ENCODE peak calls at places on chromosome 18, in seven cellular contexts. Z is CD8-positive, alpha-beta memory T cell; Y is activated effector memory CD4-positive, alpha-beta T cell treated with Interleukin-2 at 50 U/mL for 16 hours; X is glutamatergic neuron; C is NAMALWA; W is stimulated activated CD8-positive, alpha-beta memory T cell treated with anti-CD3 and anti-CD28 coated beads, Interleukin-15, amount 100 ng/mL, for 48 hours; A is CD4-positive, CD25-positive, alpha-beta regulatory T cell. D is an unnamed sample.

GRCh38 chr18:56538756-56539155 is 99.6 kb downstream of the TXNL1 start:
- DNase-seq in Z (no peak), Y (no peak), X (no peak), C (no peak), W (no peak), A (no peak), D (no peak)

GRCh38 chr18:58015045-58015444 is 29.0 kb upstream of the NEDD4L start:
- DNase-seq in Z (no peak), Y (no peak), X (no peak), C (peak; percentile 89), W (no peak), A (no peak), D (peak; percentile 48)

GRCh38 chr18:38790303-38790702 is 1224.7 kb upstream of the CELF4 start:
- DNase-seq in Z (no peak), Y (no peak), X (no peak), C (peak; percentile 38), W (no peak), A (peak; percentile 3), D (no peak)

GRCh38 chr18:3211236-3211992 is 8.4 kb downstream of the MYOM1 start:
- DNase-seq in Z (no peak), Y (no peak), X (no peak), C (no peak), W (no peak), A (no peak), D (no peak)

GRCh38 chr18:8711736-8712135 is 6.4 kb downstream of the MTCL1 start:
- DNase-seq in Z (no peak), Y (no peak), X (no peak), C (no peak), W (no peak), A (no peak), D (no peak)

GRCh38 chr18:26621161-26622026 is 73.0 kb upstream of the KCTD1 start:
- DNase-seq in Z (no peak), Y (no peak), X (peak; percentile 51), C (peak; percentile 71), W (peak; percentile 1), A (peak; percentile 17), D (peak; percentile 60)

GRCh38 chr18:8357320-8357719 is 251.9 kb upstream of the RAB12 start:
- DNase-seq in Z (no peak), Y (no peak), X (no peak), C (no peak), W (no peak), A (no peak), D (no peak)

GRCh38 chr18:40782731-40783130 is 1172.3 kb upstream of the PIK3C3 start:
- DNase-seq in Z (no peak), Y (no peak), X (no peak), C (no peak), W (no peak), A (no peak), D (no peak)

GRCh38 chr18:23828426-23828825 is 139.2 kb downstream of the LAMA3 start:
- DNase-seq in Z (peak; percentile 39), Y (peak; percentile 15), X (no peak), C (peak; percentile 24), W (no peak), A (peak; percentile 85), D (peak; percentile 53)

GRCh38 chr18:45749918-45750689 is 26.1 kb downstream of the SLC14A1 start:
- DNase-seq in Z (no peak), Y (no peak), X (no peak), C (no peak), W (no peak), A (no peak), D (no peak)

GRCh38 chr18:69044215-69044614 is 246.3 kb downstream of the CCDC102B start:
- DNase-seq in Z (no peak), Y (no peak), X (no peak), C (no peak), W (no peak), A (no peak), D (no peak)

GRCh38 chr18:23585007-23585871 is 1.1 kb downstream of the NPC1 start:
- DNase-seq in Z (peak; percentile 12), Y (no peak), X (no peak), C (peak; percentile 57), W (no peak), A (peak; percentile 46), D (peak; percentile 48)

GRCh38 chr18:21914739-21915319 is 174.2 kb downstream of the MIB1 start:
- DNase-seq in Z (no peak), Y (no peak), X (peak; percentile 27), C (peak; percentile 49), W (no peak), A (no peak), D (peak; percentile 15)

GRCh38 chr18:2723207-2723606 is 67.7 kb downstream of the SMCHD1 start:
- DNase-seq in Z (no peak), Y (no peak), X (no peak), C (no peak), W (no peak), A (no peak), D (no peak)

GRCh38 chr18:59672125-59672769 is 25.0 kb downstream of the CCBE1 start:
- DNase-seq in Z (no peak), Y (no peak), X (no peak), C (no peak), W (no peak), A (no peak), D (no peak)

GRCh38 chr18:35661483-35662146 is 80.1 kb downstream of the GALNT1 start:
- DNase-seq in Z (no peak), Y (no peak), X (no peak), C (peak; percentile 26), W (no peak), A (peak; percentile 2), D (peak; percentile 10)

GRCh38 chr18:14970027-14970426 is 222.1 kb downstream of the ANKRD30B start:
- DNase-seq in Z (no peak), Y (no peak), X (no peak), C (no peak), W (no peak), A (no peak), D (no peak)

GRCh38 chr18:58213445-58213844 is 169.4 kb downstream of the NEDD4L start:
- DNase-seq in Z (no peak), Y (no peak), X (no peak), C (no peak), W (no peak), A (no peak), D (no peak)

GRCh38 chr18:62828852-62829251 is 113.5 kb downstream of the PHLPP1 start:
- DNase-seq in Z (no peak), Y (no peak), X (no peak), C (no peak), W (no peak), A (no peak), D (no peak)

GRCh38 chr18:34224423-34225217 is at the start of gene NOL4:
- DNase-seq in Z (no peak), Y (no peak), X (peak; percentile 85), C (no peak), W (no peak), A (no peak), D (no peak)

GRCh38 chr18:61587865-61588264 is 254.6 kb downstream of the CDH20 start:
- DNase-seq in Z (no peak), Y (no peak), X (no peak), C (no peak), W (no peak), A (no peak), D (no peak)

D was measured in OCI-LY7.